ENCODE peak calls at places on chromosome 7, in six cellular contexts. K is ovary, I is upper lobe of left lung, U is A549, Y is transverse colon, A is tibial nerve. X is an unnamed sample.

GRCh38 chr7:103887853-103888602 is 101.4 kb downstream of the RELN start:
- DNase-seq in K (no peak), I (no peak), U (no peak), Y (no peak), A (no peak), X (no peak)

GRCh38 chr7:5469375-5470166 is 45.9 kb upstream of the TNRC18 start:
- DNase-seq in K (no peak), I (no peak), U (no peak), Y (no peak), A (no peak), X (no peak)

GRCh38 chr7:12643001-12643400 is 44.4 kb upstream of the ARL4A start:
- DNase-seq in K (no peak), I (no peak), U (no peak), Y (no peak), A (no peak), X (no peak)

GRCh38 chr7:81604075-81604807 is 165.6 kb downstream of the HGF start:
- DNase-seq in K (no peak), I (no peak), U (peak; percentile 34), Y (no peak), A (no peak), X (no peak)

GRCh38 chr7:137469191-137469811 is 125.8 kb upstream of the PTN start:
- DNase-seq in K (no peak), I (no peak), U (no peak), Y (no peak), A (no peak), X (no peak)

GRCh38 chr7:106848851-106849442 is 16.1 kb upstream of the PIK3CG start:
- DNase-seq in K (no peak), I (no peak), U (peak; percentile 21), Y (no peak), A (no peak), X (no peak)

GRCh38 chr7:94375167-94375566 is 19.5 kb upstream of the COL1A2 start:
- DNase-seq in K (peak; percentile 76), I (no peak), U (no peak), Y (peak; percentile 38), A (peak; percentile 71), X (peak; percentile 94)

GRCh38 chr7:739964-740942 is 13.2 kb upstream of the PRKAR1B start:
- DNase-seq in K (peak; percentile 16), I (no peak), U (no peak), Y (no peak), A (no peak), X (peak; percentile 64)

GRCh38 chr7:50953303-50953702 is 170.6 kb upstream of the GRB10 start:
- DNase-seq in K (no peak), I (no peak), U (no peak), Y (no peak), A (peak; percentile 11), X (no peak)

GRCh38 chr7:127485482-127485881 is 93.0 kb upstream of the ZNF800 start:
- DNase-seq in K (no peak), I (no peak), U (no peak), Y (no peak), A (no peak), X (no peak)

GRCh38 chr7:44791278-44792219 is 4.9 kb upstream of the PPIA start:
- DNase-seq in K (no peak), I (no peak), U (no peak), Y (no peak), A (no peak), X (peak; percentile 39)

GRCh38 chr7:13159467-13160184 is 472.2 kb downstream of the ARL4A start:
- DNase-seq in K (no peak), I (no peak), U (no peak), Y (no peak), A (no peak), X (no peak)

GRCh38 chr7:30331338-30331737 is 46.9 kb downstream of the ZNRF2 start:
- DNase-seq in K (no peak), I (no peak), U (no peak), Y (no peak), A (no peak), X (no peak)

GRCh38 chr7:30329706-30330105 is 45.3 kb downstream of the ZNRF2 start:
- DNase-seq in K (no peak), I (no peak), U (no peak), Y (no peak), A (no peak), X (no peak)

GRCh38 chr7:30327813-30328212 is 43.4 kb downstream of the ZNRF2 start:
- DNase-seq in K (no peak), I (no peak), U (no peak), Y (no peak), A (no peak), X (no peak)

GRCh38 chr7:30332549-30332948 is 48.2 kb downstream of the ZNRF2 start:
- DNase-seq in K (no peak), I (no peak), U (no peak), Y (no peak), A (no peak), X (no peak)

GRCh38 chr7:30330134-30331111 is 46.0 kb downstream of the ZNRF2 start:
- DNase-seq in K (no peak), I (no peak), U (no peak), Y (no peak), A (no peak), X (no peak)
- TF ChIP-seq EP300 in K (no peak), I (no peak), U (no peak), Y (no peak), A (no peak), X (no peak)

DNA sequence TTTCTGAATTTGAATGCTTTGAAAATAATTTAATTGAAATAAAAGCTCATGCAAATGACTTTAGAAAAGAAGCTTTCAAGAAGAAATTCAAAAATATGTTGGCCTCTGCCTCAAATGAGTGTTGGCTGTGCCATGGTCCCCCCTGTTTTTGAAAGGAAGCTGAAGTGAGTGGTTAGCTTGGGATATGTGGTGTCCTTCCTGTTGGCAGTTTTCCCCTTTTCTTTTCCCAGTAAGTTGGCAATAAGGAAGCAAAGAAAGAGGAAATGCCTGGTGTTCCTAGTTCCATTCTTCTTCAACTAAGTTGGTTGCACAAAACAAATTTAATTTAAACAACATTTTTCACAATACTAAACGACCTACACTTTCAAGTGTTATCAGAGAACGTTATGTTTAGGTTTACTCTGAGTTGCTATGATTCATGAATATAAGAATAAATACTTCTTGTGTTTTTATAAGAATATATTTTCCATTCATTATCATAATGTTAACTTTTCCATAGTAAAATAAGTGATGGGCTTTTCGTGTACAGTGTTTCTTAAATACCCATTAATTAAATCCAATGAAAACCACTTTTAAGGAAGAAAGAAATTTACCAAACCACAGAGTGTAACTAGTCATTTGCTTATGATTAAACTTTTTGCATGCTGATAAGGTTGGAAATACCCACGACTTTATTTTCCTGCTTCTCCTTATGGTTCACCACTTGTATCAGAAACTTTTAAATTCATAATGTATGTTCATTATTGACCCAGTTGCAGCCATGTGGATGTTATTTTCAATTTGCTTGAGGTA is 7.7 kb downstream of the HDAC9 start:
- DNase-seq in K (no peak), I (no peak), U (no peak), Y (no peak), A (no peak), X (no peak)
- H3K27ac ChIP-seq in K (no peak overlapping the region), I (no peak overlapping the region), U (no peak overlapping the region), Y (no peak overlapping the region), A (no peak overlapping the region), X (no peak overlapping the region)

GRCh38 chr7:116560021-116560970 is 35.5 kb downstream of the CAV1 start:
- DNase-seq in K (no peak), I (no peak), U (no peak), Y (no peak), A (no peak), X (peak; percentile 85)
- TF ChIP-seq EP300 in K (no peak), I (no peak), U (no peak), Y (peak; percentile 32), A (no peak), X (peak; percentile 76)

GRCh38 chr7:40213856-40214255 is 79.1 kb downstream of the SUGCT start:
- DNase-seq in K (no peak), I (no peak), U (no peak), Y (no peak), A (no peak), X (no peak)

GRCh38 chr7:40205992-40206391 is 71.2 kb downstream of the SUGCT start:
- DNase-seq in K (no peak), I (no peak), U (no peak), Y (no peak), A (no peak), X (no peak)

GRCh38 chr7:40213291-40213690 is 78.5 kb downstream of the SUGCT start:
- DNase-seq in K (no peak), I (no peak), U (no peak), Y (no peak), A (no peak), X (no peak)

GRCh38 chr7:40211291-40212003 is 76.6 kb downstream of the SUGCT start:
- DNase-seq in K (no peak), I (no peak), U (no peak), Y (no peak), A (no peak), X (no peak)
- H3K27ac ChIP-seq in K (no peak overlapping the region), I (no peak overlapping the region), U (no peak overlapping the region), Y (no peak overlapping the region), A (no peak overlapping the region), X (no peak overlapping the region)

DNA sequence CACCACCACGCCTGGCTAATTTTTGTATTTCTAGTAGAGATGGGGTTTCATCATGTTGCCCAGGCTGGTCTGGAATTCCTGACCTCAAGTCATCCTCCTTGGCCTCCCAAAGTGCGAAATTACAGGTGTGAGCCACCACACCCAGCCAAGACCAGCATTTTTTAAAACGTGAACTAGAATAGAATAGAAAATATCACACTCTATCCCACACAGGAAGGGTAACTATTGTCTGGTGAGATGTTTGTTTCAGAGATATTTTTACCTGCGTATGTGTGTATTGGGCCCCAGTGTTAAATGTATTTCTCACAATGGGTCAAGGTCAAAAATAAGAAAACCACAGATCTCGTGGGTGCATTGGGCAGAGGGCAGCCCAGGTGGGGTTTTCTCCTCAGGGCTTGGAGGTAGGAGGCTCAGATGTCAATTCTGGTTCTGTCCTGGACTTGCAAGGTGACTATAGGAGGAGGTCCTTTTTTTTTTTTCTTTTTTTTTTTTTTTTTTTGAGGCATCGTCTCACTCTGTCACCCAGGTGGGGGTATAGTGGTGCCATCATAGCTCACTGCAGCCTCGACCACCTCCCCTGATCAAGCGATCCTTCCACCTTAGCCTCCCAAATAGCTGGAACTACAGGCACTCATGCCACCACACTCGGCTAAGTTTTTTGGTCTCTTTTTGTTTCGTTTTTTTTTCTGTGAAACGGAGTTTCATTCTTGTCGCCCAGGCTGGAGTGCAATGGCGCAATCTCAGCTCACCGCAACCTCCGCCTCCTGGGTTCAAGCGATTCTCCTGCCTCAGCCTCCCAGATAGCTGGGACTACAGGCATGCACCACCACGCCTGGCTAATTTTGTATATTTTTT is 19.0 kb downstream of the SH2B2 start:
- DNase-seq in K (no peak), I (no peak), U (no peak), Y (peak; percentile 44), A (no peak), X (no peak)
- TF ChIP-seq EP300 in K (no peak), I (no peak), U (no peak), Y (no peak), A (no peak), X (no peak)